ENCODE peak calls at places on chromosome 4, in six cellular contexts. E, T, Z, S, U and K are unnamed samples.

GRCh38 chr4:122854444-122854843 is 27.8 kb downstream of the FGF2 start:
- DNase-seq in U (no peak), T (no peak), E (peak), S (peak), Z (no peak), K (no peak)

GRCh38 chr4:82372502-82372873 is 1.3 kb downstream of the HNRNPD start:
- DNase-seq in E (peak), S (peak), Z (no peak), T (peak), U (no peak), K (peak)

GRCh38 chr4:104490770-104491395 is 3.8 kb downstream of the CXXC4 start:
- DNase-seq in U (no peak), Z (peak), E (peak), S (peak), T (peak), K (peak)

GRCh38 chr4:104752337-104752736 is 257.6 kb upstream of the CXXC4 start:
- DNase-seq in T (no peak), U (no peak), E (no peak), S (no peak), Z (no peak), K (no peak)

GRCh38 chr4:128354205-128354821 is 66.7 kb upstream of the PGRMC2 start:
- DNase-seq in U (no peak), S (peak), T (peak), E (peak), Z (no peak), K (peak)

GRCh38 chr4:173538148-173538902 is 8.3 kb upstream of the HAND2 start:
- DNase-seq in U (no peak), S (peak), Z (no peak), E (peak), T (peak), K (peak)

GRCh38 chr4:153141238-153141637 is 63.0 kb upstream of the TRIM2 start:
- DNase-seq in S (no peak), U (no peak), T (no peak), E (no peak), Z (no peak), K (no peak)

GRCh38 chr4:189002475-189002874 is 863.2 kb downstream of the TRIML1 start:
- DNase-seq in Z (no peak), S (no peak), U (no peak), E (no peak), T (no peak), K (peak)

GRCh38 chr4:55347610-55348228 is 1.7 kb downstream of the SRD5A3 start:
- DNase-seq in T (peak), U (no peak), E (no peak), S (peak), Z (no peak), K (no peak)

GRCh38 chr4:74838746-74839370 is 44.5 kb upstream of the BTC start:
- DNase-seq in T (peak), E (peak), Z (no peak), U (no peak), S (peak), K (no peak)

GRCh38 chr4:146232131-146232722 is 17.9 kb downstream of the REELD1 start:
- DNase-seq in Z (no peak), S (no peak), E (no peak), T (no peak), U (no peak), K (no peak)

GRCh38 chr4:8215001-8215427 is 15.9 kb downstream of the SH3TC1 start:
- DNase-seq in S (peak), Z (no peak), U (no peak), E (peak), T (peak), K (no peak)

GRCh38 chr4:68494688-68495087 is 47.4 kb downstream of the TMPRSS11E start:
- DNase-seq in T (no peak), S (no peak), E (no peak), U (no peak), Z (no peak), K (no peak)

GRCh38 chr4:144732584-144733130 is 86.7 kb downstream of the HHIP start:
- DNase-seq in U (no peak), Z (no peak), T (no peak), S (peak), E (peak), K (peak)

GRCh38 chr4:24160358-24160757 is 270.5 kb upstream of the PPARGC1A start:
- DNase-seq in Z (no peak), E (no peak), T (no peak), S (no peak), U (no peak), K (peak)

GRCh38 chr4:7029921-7030320 is 13.3 kb upstream of the TADA2B start:
- DNase-seq in E (no peak), Z (no peak), T (no peak), U (no peak), S (no peak), K (no peak)

GRCh38 chr4:85928775-85929585 is 430.9 kb downstream of the MAPK10 start:
- DNase-seq in S (peak), U (no peak), T (peak), E (peak), Z (no peak), K (peak)

GRCh38 chr4:186058253-186058979 is 10.5 kb upstream of the TLR3 start:
- DNase-seq in T (no peak), Z (no peak), E (no peak), S (no peak), U (no peak), K (no peak)